ENCODE peak calls at places on chromosome 7, in eight cellular contexts. O, E, C, R, S, L, P and U are unnamed samples.

GRCh38 chr7:151930695-151931094 is 25.6 kb upstream of the GALNTL5 start:
- DNase-seq in S (no peak), C (no peak), R (no peak), P (no peak), O (no peak), E (no peak), L (no peak), U (no peak)

GRCh38 chr7:70116867-70117266 is 518.6 kb downstream of the AUTS2 start:
- DNase-seq in R (no peak), O (no peak), E (no peak), C (no peak), P (no peak), L (no peak), S (no peak), U (no peak)

GRCh38 chr7:23373151-23374004 is 74.2 kb downstream of the MALSU1 start:
- DNase-seq in E (no peak), S (no peak), C (peak; percentile 16), R (peak; percentile 23), L (no peak), O (peak; percentile 73), P (no peak), U (no peak)

GRCh38 chr7:37495574-37496184 is 47.0 kb upstream of the ELMO1 start:
- DNase-seq in S (no peak), P (peak; percentile 14), O (peak; percentile 13), L (no peak), C (no peak), R (peak; percentile 74), E (no peak), U (no peak)

GRCh38 chr7:158284121-158284520 is 303.5 kb downstream of the PTPRN2 start:
- DNase-seq in P (no peak), E (no peak), C (no peak), R (no peak), L (peak; percentile 10), S (peak; percentile 9), O (no peak), U (peak; percentile 58)

GRCh38 chr7:30812676-30813075 is 41.5 kb downstream of the MINDY4 start:
- DNase-seq in L (no peak), C (no peak), R (no peak), O (no peak), P (no peak), E (no peak), S (peak; percentile 3), U (no peak)

GRCh38 chr7:122260336-122260735 is 44.2 kb downstream of the FEZF1 start:
- DNase-seq in P (no peak), E (no peak), O (no peak), L (no peak), C (no peak), R (no peak), S (no peak), U (no peak)

GRCh38 chr7:94856643-94857042 is 50.8 kb upstream of the PPP1R9A start:
- DNase-seq in C (no peak), R (peak; percentile 3), O (no peak), P (no peak), L (no peak), S (no peak), E (no peak), U (no peak)

GRCh38 chr7:98137826-98138151 is 31.1 kb downstream of the LMTK2 start:
- DNase-seq in C (no peak), L (no peak), O (no peak), P (no peak), E (no peak), R (no peak), S (no peak), U (no peak)

GRCh38 chr7:137836113-137836509 is 10.7 kb downstream of the DGKI start:
- DNase-seq in S (no peak), O (peak; percentile 76), P (no peak), R (no peak), C (no peak), E (no peak), L (no peak), U (no peak)

GRCh38 chr7:137772748-137773147 is 74.0 kb downstream of the DGKI start:
- DNase-seq in R (peak; percentile 46), S (no peak), L (no peak), E (no peak), C (no peak), O (peak; percentile 90), P (no peak), U (no peak)

GRCh38 chr7:112869111-112869774 is 79.0 kb upstream of the TMEM168 start:
- DNase-seq in L (no peak), P (peak; percentile 45), R (peak; percentile 63), E (no peak), S (peak; percentile 36), O (peak; percentile 28), C (peak; percentile 14), U (no peak)

GRCh38 chr7:68925241-68925640 is 673.0 kb upstream of the AUTS2 start:
- DNase-seq in C (no peak), L (no peak), P (no peak), E (no peak), R (no peak), S (no peak), O (no peak), U (no peak)

GRCh38 chr7:74051629-74052410 is 23.8 kb downstream of the ELN start:
- DNase-seq in S (peak; percentile 67), P (no peak), E (peak; percentile 41), C (no peak), L (peak; percentile 70), R (peak; percentile 30), O (no peak), U (peak; percentile 63)

GRCh38 chr7:17130281-17131059 is 168.0 kb upstream of the AHR start:
- DNase-seq in E (no peak), P (no peak), S (no peak), C (no peak), L (no peak), R (peak; percentile 81), O (peak; percentile 90), U (no peak)

GRCh38 chr7:100467638-100468373 is 3.7 kb upstream of the SPACDR start:
- DNase-seq in S (no peak), O (no peak), P (no peak), C (no peak), E (no peak), R (no peak), L (no peak), U (peak; percentile 76)

GRCh38 chr7:3282457-3282856 is 18.6 kb upstream of the SDK1 start:
- DNase-seq in P (no peak), L (no peak), E (no peak), R (peak; percentile 36), C (no peak), S (peak; percentile 27), O (no peak), U (no peak)

GRCh38 chr7:101947899-101948298 is 130.5 kb downstream of the CUX1 start:
- DNase-seq in E (peak; percentile 84), C (no peak), R (peak; percentile 58), L (no peak), P (no peak), O (no peak), S (no peak), U (no peak)

GRCh38 chr7:123816916-123817315 is 28.1 kb upstream of the HYAL4 start:
- DNase-seq in P (no peak), S (no peak), L (no peak), O (no peak), E (no peak), R (no peak), C (no peak), U (no peak)

GRCh38 chr7:20539201-20539600 is 76.3 kb upstream of the ABCB5 start:
- DNase-seq in C (no peak), E (no peak), S (no peak), R (no peak), P (no peak), L (no peak), O (no peak), U (no peak)

GRCh38 chr7:12709731-12710502 is 22.5 kb downstream of the ARL4A start:
- DNase-seq in P (no peak), S (no peak), R (peak; percentile 77), O (peak; percentile 47), C (no peak), L (no peak), E (no peak), U (no peak)

GRCh38 chr7:130940326-130940725 is 206.3 kb upstream of the KLF14 start:
- DNase-seq in S (no peak), L (no peak), R (no peak), E (no peak), C (no peak), O (no peak), P (no peak), U (no peak)
- H3K4me1 ChIP-seq in S (peaks cover 5% of the 10 kb centered on the region), L (peaks cover 51% of the 10 kb centered on the region), R (peaks cover 3% of the 10 kb centered on the region), E (peaks cover 18% of the 10 kb centered on the region), C (peaks cover 65% of the 10 kb centered on the region), O (peaks cover 12% of the 10 kb centered on the region), P (peaks cover 86% of the 10 kb centered on the region), U (peaks cover 63% of the 10 kb centered on the region)

GRCh38 chr7:45024126-45024744 is 24.2 kb downstream of the CCM2 start:
- DNase-seq in O (no peak), R (no peak), S (no peak), C (no peak), E (no peak), P (no peak), L (no peak), U (no peak)
- H3K4me1 ChIP-seq in O (peaks cover 10% of the 10 kb centered on the region), R (no peaks in the 10 kb centered on the region), S (no peaks in the 10 kb centered on the region), C (peaks cover 29% of the 10 kb centered on the region), E (no peaks in the 10 kb centered on the region), P (peaks cover 37% of the 10 kb centered on the region), L (no peaks in the 10 kb centered on the region), U (peaks cover 78% of the 10 kb centered on the region)

DNA sequence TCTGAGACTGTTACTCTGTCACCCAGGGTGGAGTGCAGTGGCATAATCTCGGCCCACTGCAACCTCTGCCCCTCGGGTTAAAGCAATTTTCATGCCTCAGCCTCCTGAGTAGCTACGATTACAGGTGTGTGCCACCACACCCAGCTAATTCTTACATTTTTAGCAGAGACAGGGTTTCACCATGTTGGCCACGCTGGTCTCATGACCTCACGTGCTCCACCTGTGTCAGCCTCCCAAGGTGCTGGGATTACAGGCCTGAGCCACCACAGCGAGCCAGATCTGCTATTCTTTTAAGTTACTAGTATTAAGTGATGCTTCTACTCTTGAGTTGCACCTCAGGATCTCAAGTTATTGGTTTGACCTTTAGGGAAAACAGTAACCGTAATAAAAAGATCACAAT is 23.0 kb upstream of the KMT2E start:
- DNase-seq in C (no peak), S (no peak), O (no peak), E (no peak), P (no peak), L (no peak), R (no peak), U (no peak)
- H3K4me1 ChIP-seq in C (peaks cover 32% of the 10 kb centered on the region), S (peaks cover 6% of the 10 kb centered on the region), O (peaks cover 8% of the 10 kb centered on the region), E (peaks cover 8% of the 10 kb centered on the region), P (peaks cover 41% of the 10 kb centered on the region), L (peaks cover 37% of the 10 kb centered on the region), R (peaks cover 13% of the 10 kb centered on the region), U (peaks cover 51% of the 10 kb centered on the region)

GRCh38 chr7:134780166-134780853 is 876 bp downstream of the CALD1 start:
- DNase-seq in R (peak; percentile 63), L (no peak), O (no peak), E (no peak), P (no peak), C (no peak), S (no peak), U (no peak)

GRCh38 chr7:134779741-134780065 is 269 bp downstream of the CALD1 start:
- DNase-seq in L (no peak), R (no peak), E (no peak), S (no peak), P (no peak), O (no peak), C (no peak), U (no peak)

GRCh38 chr7:134778941-134779740 is at the start of gene CALD1:
- DNase-seq in C (no peak), S (peak; percentile 57), P (no peak), L (no peak), O (peak; percentile 99), R (peak; percentile 99), E (peak; percentile 76), U (no peak)

GRCh38 chr7:134782121-134782623 is 2.7 kb downstream of the CALD1 start:
- DNase-seq in P (no peak), C (no peak), S (no peak), E (no peak), L (no peak), O (peak; percentile 53), R (peak; percentile 66), U (no peak)

GRCh38 chr7:134781171-134781570 is 1.7 kb downstream of the CALD1 start:
- DNase-seq in O (no peak), E (no peak), L (no peak), C (no peak), S (no peak), P (no peak), R (no peak), U (no peak)
- H3K4me1 ChIP-seq in O (peaks cover 26% of the 10 kb centered on the region), E (peaks cover 19% of the 10 kb centered on the region), L (peaks cover 13% of the 10 kb centered on the region), C (no peaks in the 10 kb centered on the region), S (no peaks in the 10 kb centered on the region), P (no peaks in the 10 kb centered on the region), R (peaks cover 17% of the 10 kb centered on the region), U (peaks cover 31% of the 10 kb centered on the region)